ENCODE peak calls at places on chromosomes 7 and 10, in ten cellular contexts. H is GM12892, B is Peyer's patch, U is right lobe of liver, D is ovary, M is erythroblast, C is HCT116, L is GM12878, W is sigmoid colon, N is uterus. X is an unnamed sample.

GRCh38 chr7:10122573-10123100 is 851.0 kb upstream of the PHF14 start:
- DNase-seq in B (no peak), W (no peak), H (no peak), L (no peak), M (no peak), U (no peak), C (no peak), N (no peak), D (no peak), X (no peak)

GRCh38 chr7:155913311-155913710 is 101.0 kb upstream of the SHH start:
- DNase-seq in C (no peak), D (no peak), W (no peak), L (no peak), B (no peak), M (no peak), H (no peak), U (no peak), N (no peak), X (no peak)

GRCh38 chr10:62924344-62924748 is 108.2 kb upstream of the EGR2 start:
- DNase-seq in H (peak), L (no peak), C (peak), W (no peak), U (no peak), M (no peak), B (no peak), N (no peak), D (no peak), X (no peak)

GRCh38 chr10:96588601-96589419 is 2.0 kb upstream of the TM9SF3 start:
- DNase-seq in L (peak), W (no peak), D (no peak), C (no peak), H (no peak), U (no peak), N (no peak), M (no peak), B (no peak), X (no peak)

GRCh38 chr7:141158562-141158961 is 84.7 kb downstream of the TMEM178B start:
- DNase-seq in W (peak), B (peak), U (no peak), N (no peak), H (no peak), D (no peak), L (peak), M (no peak), C (peak), X (peak)

GRCh38 chr7:123122951-123123350 is 76.8 kb downstream of the SLC13A1 start:
- DNase-seq in C (no peak), B (no peak), U (no peak), H (no peak), D (no peak), M (no peak), L (no peak), W (no peak), N (no peak), X (no peak)

GRCh38 chr7:151301471-151302462 is 39.8 kb upstream of the NUB1 start:
- DNase-seq in N (no peak), D (no peak), H (no peak), B (no peak), W (no peak), U (no peak), C (no peak), M (no peak), L (no peak), X (no peak)

GRCh38 chr10:14491814-14492213 is 161.1 kb upstream of the FRMD4A start:
- DNase-seq in W (no peak), M (no peak), L (no peak), D (no peak), B (no peak), C (no peak), N (no peak), H (no peak), U (no peak), X (no peak)

GRCh38 chr10:70505908-70506307 is 27.3 kb downstream of the PALD1 start:
- DNase-seq in N (no peak), H (no peak), D (no peak), L (no peak), C (no peak), W (no peak), B (no peak), U (no peak), M (no peak), X (no peak)

GRCh38 chr7:25949672-25950487 is 202.1 kb upstream of the NFE2L3 start:
- DNase-seq in L (no peak), H (no peak), W (no peak), N (no peak), B (peak), M (peak), C (no peak), D (peak), U (peak), X (no peak)
- TF ChIP-seq POLR2A in L (peak), H (no peak), W (no peak), N (no peak), B (no peak), M (no peak), C (no peak), D (no peak), U (no peak), X (no peak)

DNA sequence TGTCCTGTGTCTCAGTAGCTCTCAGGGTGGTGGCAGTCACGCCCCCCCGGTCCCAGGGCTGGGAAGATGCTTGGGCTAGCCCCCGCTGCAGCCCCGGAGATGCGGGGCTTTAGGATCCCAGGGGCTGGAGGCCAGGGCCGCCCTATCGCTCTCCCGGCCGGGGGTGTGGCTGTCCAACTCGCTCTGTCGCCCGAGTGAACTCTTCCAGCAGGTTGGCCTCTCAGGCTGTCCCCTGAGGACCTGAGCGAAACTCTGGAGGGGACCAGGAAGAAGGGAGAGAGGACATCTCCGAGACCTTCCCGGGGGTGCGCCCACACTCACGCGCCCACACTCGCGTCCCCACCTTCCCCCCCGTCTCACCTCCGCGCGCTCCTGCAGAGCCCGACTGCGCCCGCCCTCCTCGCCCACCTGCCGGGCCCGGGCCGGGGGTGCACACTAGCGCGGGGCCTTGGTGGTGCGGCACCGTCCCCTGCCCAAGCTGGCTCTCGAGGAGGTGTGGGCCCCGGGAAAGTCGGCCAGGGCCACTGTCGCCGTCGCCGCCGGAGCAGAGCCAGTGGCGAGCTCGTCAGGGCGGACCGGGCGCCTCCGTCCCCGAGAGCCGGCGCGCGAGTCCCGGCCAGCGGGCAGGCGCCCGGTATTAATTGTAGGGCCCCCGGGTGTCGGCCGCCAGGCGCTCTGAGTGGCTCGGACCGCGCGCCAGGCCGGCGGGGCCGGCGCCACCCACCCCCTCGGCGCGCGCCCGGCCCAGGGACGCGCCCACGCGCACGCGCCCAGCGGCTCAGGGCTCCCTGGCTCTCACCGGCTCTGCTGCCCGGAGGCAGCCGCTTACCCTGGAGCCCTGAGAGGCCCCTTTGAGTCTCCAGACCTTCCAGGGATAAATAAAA is 101.8 kb upstream of the SVIL start:
- DNase-seq in M (no peak), C (no peak), L (no peak), D (peak), U (peak), H (peak), W (peak), B (peak), N (peak), X (peak)
- TF ChIP-seq POLR2A in M (no peak), C (no peak), L (no peak), D (peak), U (peak), H (no peak), W (peak), B (peak), N (peak), X (no peak)

GRCh38 chr10:5762531-5762930 is 50.7 kb downstream of the GDI2 start:
- DNase-seq in U (no peak), B (no peak), N (no peak), L (no peak), D (no peak), H (no peak), M (no peak), C (no peak), W (no peak), X (no peak)

GRCh38 chr10:5764422-5765297 is 48.6 kb downstream of the GDI2 start:
- DNase-seq in M (no peak), U (no peak), D (no peak), N (no peak), H (no peak), C (no peak), B (no peak), L (no peak), W (no peak), X (no peak)

GRCh38 chr10:5761220-5761619 is 52.0 kb downstream of the GDI2 start:
- DNase-seq in L (no peak), U (no peak), B (no peak), M (no peak), C (no peak), W (no peak), H (no peak), D (no peak), N (no peak), X (no peak)

GRCh38 chr10:5765617-5766016 is 47.6 kb downstream of the GDI2 start:
- DNase-seq in H (no peak), L (no peak), U (no peak), W (no peak), D (no peak), C (no peak), M (no peak), B (no peak), N (no peak), X (no peak)

GRCh38 chr10:5766189-5766588 is 47.0 kb downstream of the GDI2 start:
- DNase-seq in W (no peak), M (no peak), B (no peak), C (no peak), N (no peak), L (no peak), D (no peak), H (no peak), U (no peak), X (no peak)
- TF ChIP-seq POLR2A in W (no peak), M (no peak), B (no peak), C (no peak), N (no peak), L (peak), D (no peak), H (no peak), U (no peak), X (no peak)

GRCh38 chr10:121721257-121721656 is 123.0 kb upstream of the FGFR2 start:
- DNase-seq in W (no peak), C (no peak), B (no peak), H (no peak), D (no peak), N (no peak), M (no peak), L (no peak), U (no peak), X (no peak)
- TF ChIP-seq POLR2A in W (no peak), C (no peak), B (no peak), H (no peak), D (no peak), N (no peak), M (no peak), L (no peak), U (no peak), X (no peak)

DNA sequence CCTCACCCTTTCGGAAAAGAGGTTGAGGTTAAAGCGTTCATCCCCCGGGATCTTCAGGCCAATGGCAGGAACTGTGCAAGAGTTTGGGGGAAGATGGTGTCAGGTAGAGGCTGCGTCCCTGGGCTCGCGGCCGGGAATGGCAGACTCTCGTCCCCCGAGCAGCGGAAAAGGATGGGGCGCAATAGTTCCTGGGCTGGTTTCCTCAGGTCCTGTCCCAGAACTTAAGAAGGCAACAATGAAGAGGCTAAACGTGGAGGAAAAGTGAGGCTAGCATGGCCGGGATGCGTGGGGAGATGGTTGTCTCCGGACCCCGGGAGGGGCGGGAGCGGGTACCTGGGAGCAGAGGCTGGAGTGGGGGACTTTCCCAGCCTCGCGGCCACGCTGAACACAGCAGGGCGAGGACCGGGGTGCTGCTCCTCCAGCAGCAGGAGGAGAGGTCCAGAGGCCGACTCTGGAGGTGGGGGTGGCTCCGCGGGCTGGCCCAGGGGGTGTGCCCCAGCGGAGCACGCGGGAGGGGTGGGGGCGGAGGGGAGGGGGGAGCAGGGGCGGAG is 872 bp downstream of the IRF5 start:
- DNase-seq in M (no peak), C (no peak), W (peak), B (peak), L (no peak), N (no peak), H (peak), U (peak), D (no peak), X (no peak)
- TF ChIP-seq POLR2A in M (no peak), C (no peak), W (no peak), B (no peak), L (peak), N (no peak), H (peak), U (no peak), D (no peak), X (no peak)

GRCh38 chr10:93435621-93436385 is 46.3 kb downstream of the MYOF start:
- DNase-seq in M (no peak), L (no peak), D (no peak), H (no peak), B (no peak), W (peak), N (no peak), U (no peak), C (no peak), X (no peak)

GRCh38 chr10:93425861-93426260 is 56.3 kb downstream of the MYOF start:
- DNase-seq in W (no peak), B (no peak), U (no peak), C (no peak), N (no peak), L (no peak), M (no peak), D (no peak), H (no peak), X (no peak)

GRCh38 chr10:93436577-93436976 is 45.6 kb downstream of the MYOF start:
- DNase-seq in B (no peak), H (no peak), L (no peak), M (no peak), D (peak), C (no peak), W (peak), U (no peak), N (peak), X (peak)

GRCh38 chr10:93435061-93435491 is 47.1 kb downstream of the MYOF start:
- DNase-seq in M (no peak), U (no peak), B (no peak), N (no peak), C (no peak), H (no peak), W (peak), L (no peak), D (no peak), X (no peak)

DNA sequence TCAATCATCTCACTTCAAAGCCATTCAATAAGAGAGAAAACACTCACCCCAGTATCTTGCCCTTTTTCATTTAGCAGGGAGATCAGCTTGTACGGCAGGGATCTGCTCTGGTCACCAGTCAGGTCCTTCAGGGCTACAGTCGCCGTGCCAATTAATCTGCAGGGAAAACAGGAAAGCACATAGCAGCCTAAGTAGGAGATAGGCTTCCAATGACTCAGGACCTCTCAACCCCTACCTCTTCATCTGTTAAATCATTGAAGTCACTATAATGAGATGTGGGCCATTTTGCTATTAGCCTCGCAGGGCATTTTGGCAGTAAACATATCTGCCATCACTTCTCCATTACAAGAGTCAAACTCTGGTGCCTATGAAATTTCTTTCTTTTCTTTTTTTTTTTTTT is 50.8 kb downstream of the MYOF start:
- DNase-seq in M (no peak), H (no peak), D (no peak), L (no peak), B (no peak), N (no peak), U (no peak), C (no peak), W (peak), X (no peak)
- TF ChIP-seq POLR2A in M (no peak), H (no peak), D (no peak), L (no peak), B (no peak), N (no peak), U (no peak), C (no peak), W (no peak), X (no peak)

DNA sequence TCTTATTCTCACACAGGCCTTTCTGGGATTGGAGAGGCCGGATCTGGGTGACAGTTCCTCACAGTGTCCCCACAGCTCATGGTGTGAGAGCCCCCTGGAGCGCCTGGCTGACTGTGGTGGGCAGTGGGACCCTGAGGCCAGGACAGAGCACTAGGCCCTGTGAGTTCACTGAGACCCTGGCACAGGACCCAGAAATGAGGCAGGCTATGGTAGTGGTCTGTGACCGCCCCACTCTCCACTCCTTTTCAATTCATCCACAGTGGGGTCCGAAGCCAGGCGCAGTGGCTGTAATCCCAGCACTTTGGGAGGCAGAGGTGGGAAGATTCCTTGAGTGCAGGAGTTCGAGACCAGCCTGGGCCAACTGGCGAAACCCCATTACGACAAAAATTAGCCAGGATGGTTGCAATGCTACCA is 95.9 kb upstream of the TNRC18 start:
- DNase-seq in L (no peak), W (no peak), N (no peak), C (no peak), H (no peak), U (no peak), M (no peak), D (no peak), B (no peak), X (no peak)
- TF ChIP-seq POLR2A in L (no peak), W (no peak), N (no peak), C (no peak), H (no peak), U (no peak), M (no peak), D (no peak), B (no peak), X (no peak)

GRCh38 chr7:116528008-116528789 is 3.4 kb downstream of the CAV1 start:
- DNase-seq in D (peak), L (no peak), M (no peak), U (no peak), H (no peak), C (peak), B (peak), W (peak), N (peak), X (peak)
- TF ChIP-seq POLR2A in D (no peak), L (no peak), M (no peak), U (no peak), H (no peak), C (no peak), B (no peak), W (no peak), N (no peak), X (no peak)

GRCh38 chr7:73578342-73579124 is at the start of gene TBL2:
- DNase-seq in W (peak), L (peak), C (peak), M (peak), U (peak), N (peak), D (peak), H (peak), B (peak), X (peak)
- TF ChIP-seq POLR2A in W (peak), L (peak), C (peak), M (peak), U (peak), N (peak), D (peak), H (peak), B (peak), X (peak)

DNA sequence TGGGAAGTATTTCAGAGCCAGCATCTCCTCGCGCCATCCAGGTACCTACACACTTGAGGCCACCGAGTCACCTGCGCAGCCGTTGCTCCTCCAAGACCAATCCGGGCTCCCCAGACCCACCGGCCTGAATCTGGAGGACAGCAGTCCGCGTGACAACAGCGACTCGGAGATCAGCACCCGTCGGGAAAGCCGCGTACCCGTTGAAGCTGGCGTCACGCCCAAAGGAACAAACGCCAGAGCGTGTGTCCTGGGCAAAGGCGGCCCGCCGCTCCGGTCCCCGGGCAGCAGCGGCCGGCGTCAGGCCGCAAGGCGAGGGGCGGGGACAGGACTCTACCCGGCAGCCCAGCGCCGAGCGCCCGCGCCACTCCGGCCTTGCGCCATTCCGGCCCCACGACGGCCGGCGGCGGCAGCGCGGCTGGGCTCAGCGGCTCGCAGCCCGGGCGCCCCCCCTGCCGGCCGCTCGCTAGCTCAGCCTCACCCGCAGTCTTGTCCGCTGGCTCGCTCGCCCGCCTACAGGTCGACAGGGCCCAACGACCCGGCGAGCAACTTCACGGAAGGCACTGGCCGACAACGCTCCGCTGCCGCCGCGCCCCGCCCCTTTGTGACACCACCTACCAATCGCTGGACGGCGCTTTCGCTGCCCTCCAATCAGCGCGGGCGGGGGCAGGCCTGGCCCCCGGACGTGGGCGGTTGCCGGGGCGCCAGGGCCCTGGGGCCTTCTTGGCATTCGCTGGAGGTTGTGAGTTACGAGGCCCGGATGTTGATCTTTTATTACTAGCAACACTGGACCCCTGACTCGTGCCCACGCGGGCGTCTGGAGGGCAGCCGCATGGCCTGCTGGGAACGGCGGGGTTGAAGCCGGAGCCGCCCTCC is at the start of gene ZFAND4:
- DNase-seq in N (peak), L (peak), C (peak), D (peak), U (peak), M (peak), B (peak), W (peak), H (peak), X (peak)
- TF ChIP-seq POLR2A in N (peak), L (peak), C (peak), D (peak), U (peak), M (peak), B (peak), W (no peak), H (peak), X (peak)